ENCODE peak calls at places on chromosomes 13 and 19, in ten cellular contexts. M is left cardiac atrium; V is AG08396; Z is omental fat pad; D is head of caudate nucleus; T is stimulated activated CD4-positive, alpha-beta T cell treated with anti-CD3 and anti-CD28 coated beads, Interleukin-1b, Interleukin-23, amount 100 ng/mL, for 1 hour; S is HEK293T; X is activated CD8-positive, alpha-beta memory T cell treated with anti-CD3 and anti-CD28 coated beads for 1 hour; K is Kasumi-1; J is T-cell. Y is an unnamed sample.
A peak's percentile ranks its signal among the peaks of the same experiment; 100 is the strongest.

GRCh38 chr19:2294377-2295335 is 12.7 kb upstream of the PEAK3 start:
- DNase-seq in M (peak; percentile 56), V (peak; percentile 82), Z (no peak), D (peak; percentile 62), T (no peak), S (no peak), X (no peak), K (peak; percentile 40), J (no peak), Y (no peak)

GRCh38 chr13:40207110-40207478 is 459.3 kb downstream of the FOXO1 start:
- DNase-seq in M (no peak), V (no peak), Z (no peak), D (no peak), T (no peak), S (no peak), X (no peak), K (no peak), J (no peak), Y (no peak)

GRCh38 chr13:42116225-42116624 is 67.8 kb downstream of the DGKH start:
- DNase-seq in M (no peak), V (no peak), Z (no peak), D (no peak), T (no peak), S (no peak), X (no peak), K (no peak), J (no peak), Y (no peak)

GRCh38 chr13:78993792-78994191 is 334.8 kb upstream of the OBI1 start:
- DNase-seq in M (no peak), V (no peak), Z (no peak), D (no peak), T (no peak), S (no peak), X (no peak), K (no peak), J (no peak), Y (no peak)

GRCh38 chr19:28454083-28454482 is 758.9 kb downstream of the UQCRFS1 start:
- DNase-seq in M (no peak), V (no peak), Z (no peak), D (no peak), T (no peak), S (no peak), X (no peak), K (no peak), J (no peak), Y (no peak)

GRCh38 chr13:95445116-95445515 is 107.4 kb upstream of the CLDN10 start:
- DNase-seq in M (no peak), V (no peak), Z (no peak), D (no peak), T (no peak), S (no peak), X (no peak), K (no peak), J (no peak), Y (no peak)

GRCh38 chr19:36225219-36225892 is 10.4 kb downstream of the ZNF146 start:
- DNase-seq in M (no peak), V (peak; percentile 51), Z (no peak), D (no peak), T (no peak), S (no peak), X (no peak), K (no peak), J (no peak), Y (no peak)

GRCh38 chr19:54473071-54473941 is at the start of gene CDC42EP5:
- DNase-seq in M (peak; percentile 85), V (peak; percentile 94), Z (no peak), D (no peak), T (no peak), S (no peak), X (no peak), K (no peak), J (no peak), Y (peak; percentile 84)

GRCh38 chr19:18446811-18447359 is 9.0 kb upstream of the ISYNA1 start:
- DNase-seq in M (no peak), V (no peak), Z (no peak), D (no peak), T (no peak), S (no peak), X (no peak), K (no peak), J (no peak), Y (no peak)

GRCh38 chr13:76226941-76227340 is 590.8 kb downstream of the LMO7 start:
- DNase-seq in M (no peak), V (peak; percentile 6), Z (no peak), D (no peak), T (no peak), S (no peak), X (no peak), K (no peak), J (no peak), Y (no peak)

GRCh38 chr13:65330287-65330686 is 1899.8 kb downstream of the PCDH9 start:
- DNase-seq in M (no peak), V (no peak), Z (no peak), D (no peak), T (no peak), S (no peak), X (no peak), K (no peak), J (no peak), Y (no peak)

GRCh38 chr19:17506745-17507144 is 4.7 kb upstream of the PGLS start:
- DNase-seq in M (no peak), V (no peak), Z (no peak), D (no peak), T (no peak), S (no peak), X (no peak), K (no peak), J (no peak), Y (no peak)

GRCh38 chr13:97222934-97223710 is 989 bp downstream of the MBNL2 start:
- DNase-seq in M (no peak), V (no peak), Z (no peak), D (no peak), T (no peak), S (no peak), X (no peak), K (peak; percentile 16), J (no peak), Y (no peak)

GRCh38 chr13:111202745-111203144 is 87.6 kb downstream of the ARHGEF7 start:
- DNase-seq in M (no peak), V (peak; percentile 58), Z (no peak), D (no peak), T (no peak), S (peak; percentile 31), X (no peak), K (no peak), J (no peak), Y (peak; percentile 45)

GRCh38 chr13:106036870-106037269 is 498.6 kb downstream of the EFNB2 start:
- DNase-seq in M (no peak), V (no peak), Z (no peak), D (no peak), T (no peak), S (no peak), X (no peak), K (no peak), J (no peak), Y (no peak)

GRCh38 chr19:34525001-34525400 is 43.4 kb downstream of the WTIP start:
- DNase-seq in M (no peak), V (no peak), Z (no peak), D (no peak), T (no peak), S (no peak), X (no peak), K (no peak), J (no peak), Y (no peak)

GRCh38 chr13:112170823-112171569 is 104.0 kb downstream of the SOX1 start:
- DNase-seq in M (no peak), V (no peak), Z (no peak), D (no peak), T (no peak), S (no peak), X (no peak), K (no peak), J (no peak), Y (no peak)

GRCh38 chr13:69524459-69525155 is 583.0 kb upstream of the ATXN8OS start:
- DNase-seq in M (no peak), V (no peak), Z (no peak), D (no peak), T (no peak), S (no peak), X (no peak), K (peak; percentile 72), J (no peak), Y (no peak)

GRCh38 chr19:8036438-8037099 is 16.0 kb upstream of the CCL25 start:
- DNase-seq in M (no peak), V (no peak), Z (no peak), D (no peak), T (no peak), S (no peak), X (no peak), K (no peak), J (no peak), Y (no peak)

GRCh38 chr19:42216653-42217521 is 590 bp downstream of the DEDD2 start:
- DNase-seq in M (peak; percentile 54), V (peak; percentile 64), Z (no peak), D (no peak), T (no peak), S (peak; percentile 44), X (no peak), K (no peak), J (no peak), Y (peak; percentile 68)

GRCh38 chr13:88068975-88069374 is 397.8 kb downstream of the SLITRK5 start:
- DNase-seq in M (no peak), V (no peak), Z (no peak), D (no peak), T (no peak), S (peak; percentile 55), X (no peak), K (no peak), J (no peak), Y (no peak)

GRCh38 chr13:51494151-51494550 is 41.3 kb upstream of the INTS6 start:
- DNase-seq in M (no peak), V (peak; percentile 28), Z (no peak), D (no peak), T (no peak), S (no peak), X (no peak), K (no peak), J (no peak), Y (no peak)

GRCh38 chr19:37981785-37982475 is 74.9 kb downstream of the SIPA1L3 start:
- DNase-seq in M (no peak), V (no peak), Z (no peak), D (no peak), T (no peak), S (no peak), X (no peak), K (no peak), J (no peak), Y (no peak)

GRCh38 chr19:41422456-41422855 is 4.7 kb downstream of the B3GNT8 start:
- DNase-seq in M (no peak), V (no peak), Z (no peak), D (no peak), T (no peak), S (no peak), X (no peak), K (no peak), J (no peak), Y (peak; percentile 57)